ENCODE peak calls at places on chromosomes 3 and 15, in nine cellular contexts. Z is right cardiac atrium, I is GM23338, A is mesendoderm, K is ovary, P is H9, Q is stomach, Y is heart right ventricle, H is K562. X is an unnamed sample.
A peak's percentile ranks its signal among the peaks of the same experiment; 100 is the strongest.

GRCh38 chr3:147410518-147411234 is 1.5 kb downstream of the ZIC1 start:
- DNase-seq in Z (no peak), I (peak; percentile 61), A (peak; percentile 66), K (no peak), P (peak; percentile 64), Q (no peak), Y (no peak), H (no peak), X (no peak)

GRCh38 chr3:165983284-165983683 is 146.1 kb upstream of the BCHE start:
- DNase-seq in Z (no peak), I (peak; percentile 45), A (peak; percentile 46), K (no peak), P (no peak), Q (no peak), Y (no peak), H (no peak), X (no peak)

GRCh38 chr15:57662091-57662744 is 44.3 kb upstream of the POLR2M start:
- DNase-seq in Z (no peak), I (no peak), A (no peak), K (no peak), P (no peak), Q (peak; percentile 61), Y (no peak), H (no peak), X (no peak)

GRCh38 chr3:171379281-171379680 is 80.9 kb downstream of the TNIK start:
- DNase-seq in Z (no peak), I (no peak), A (peak; percentile 39), K (no peak), P (no peak), Q (no peak), Y (no peak), H (no peak), X (no peak)

GRCh38 chr15:70632981-70633380 is 130.4 kb downstream of the UACA start:
- DNase-seq in Z (no peak), I (peak; percentile 68), A (no peak), K (no peak), P (peak; percentile 51), Q (no peak), Y (no peak), H (no peak), X (no peak)

GRCh38 chr3:66075281-66075680 is 36.6 kb upstream of the MAGI1 start:
- DNase-seq in Z (no peak), I (no peak), A (no peak), K (no peak), P (no peak), Q (no peak), Y (no peak), H (no peak), X (no peak)

GRCh38 chr15:22831473-22831872 is 7.0 kb upstream of the NIPA2 start:
- DNase-seq in Z (peak; percentile 21), I (no peak), A (no peak), K (no peak), P (no peak), Q (no peak), Y (no peak), H (no peak), X (no peak)

GRCh38 chr15:70358871-70359647 is 261.3 kb upstream of the TLE3 start:
- DNase-seq in Z (no peak), I (no peak), A (no peak), K (no peak), P (no peak), Q (no peak), Y (no peak), H (no peak), X (no peak)

GRCh38 chr15:81157195-81157938 is 23.3 kb downstream of the CFAP161 start:
- DNase-seq in Z (no peak), I (no peak), A (no peak), K (no peak), P (no peak), Q (no peak), Y (no peak), H (no peak), X (no peak)

GRCh38 chr3:27910456-27910855 is 188.3 kb upstream of the EOMES start:
- DNase-seq in Z (peak; percentile 38), I (no peak), A (no peak), K (no peak), P (no peak), Q (no peak), Y (no peak), H (no peak), X (no peak)

GRCh38 chr3:27914199-27914598 is 192.1 kb upstream of the EOMES start:
- DNase-seq in Z (no peak), I (peak; percentile 71), A (peak; percentile 68), K (no peak), P (peak; percentile 52), Q (no peak), Y (no peak), H (no peak), X (no peak)
- H3K4me1 ChIP-seq in Z (no peaks in the 10 kb centered on the region), I (no peaks in the 10 kb centered on the region), A (no peaks in the 10 kb centered on the region), K (no peaks in the 10 kb centered on the region), P (no peaks in the 10 kb centered on the region), Q (no peaks in the 10 kb centered on the region), Y (no peaks in the 10 kb centered on the region), H (no peaks in the 10 kb centered on the region), X (no peaks in the 10 kb centered on the region)

GRCh38 chr3:110579841-110580550 is 491.6 kb upstream of the NECTIN3 start:
- DNase-seq in Z (no peak), I (no peak), A (no peak), K (no peak), P (no peak), Q (no peak), Y (no peak), H (no peak), X (no peak)
- H3K27ac ChIP-seq in Z (no peak overlapping the region), I (no peak overlapping the region), A (no peak overlapping the region), K (no peak overlapping the region), P (no peak overlapping the region), Q (no peak overlapping the region), Y (no peak overlapping the region), H (no peak overlapping the region), X (no peak overlapping the region)

DNA sequence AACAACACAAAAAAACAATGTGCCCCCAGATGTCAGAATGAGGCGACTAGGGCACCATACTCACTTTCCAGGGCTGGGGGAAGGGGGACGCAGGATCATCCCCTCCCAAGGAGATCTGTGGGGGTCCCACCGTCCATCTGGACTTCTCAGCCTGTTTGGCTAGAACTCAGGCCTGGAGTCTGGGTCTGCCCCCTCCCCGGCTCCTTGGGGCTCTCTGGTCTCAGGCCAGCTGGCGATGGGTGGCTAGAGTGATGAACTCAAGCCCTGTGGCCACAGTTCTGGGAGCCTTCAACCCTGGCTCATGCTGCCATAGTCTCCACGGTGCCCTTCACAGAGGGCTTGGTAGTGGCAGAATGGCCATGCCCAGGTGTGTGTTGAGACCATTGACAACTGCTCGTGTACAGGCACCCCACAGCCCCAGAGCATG is 13.6 kb downstream of the ZBTB47 start:
- DNase-seq in Z (peak; percentile 61), I (no peak), A (no peak), K (no peak), P (no peak), Q (no peak), Y (no peak), H (no peak), X (no peak)
- H3K4me1 ChIP-seq in Z (peaks cover 5% of the 10 kb centered on the region), I (no peaks in the 10 kb centered on the region), A (no peaks in the 10 kb centered on the region), K (peaks cover 11% of the 10 kb centered on the region), P (no peaks in the 10 kb centered on the region), Q (peaks cover 29% of the 10 kb centered on the region), Y (peaks cover 24% of the 10 kb centered on the region), H (peaks cover 4% of the 10 kb centered on the region), X (no peaks in the 10 kb centered on the region)

DNA sequence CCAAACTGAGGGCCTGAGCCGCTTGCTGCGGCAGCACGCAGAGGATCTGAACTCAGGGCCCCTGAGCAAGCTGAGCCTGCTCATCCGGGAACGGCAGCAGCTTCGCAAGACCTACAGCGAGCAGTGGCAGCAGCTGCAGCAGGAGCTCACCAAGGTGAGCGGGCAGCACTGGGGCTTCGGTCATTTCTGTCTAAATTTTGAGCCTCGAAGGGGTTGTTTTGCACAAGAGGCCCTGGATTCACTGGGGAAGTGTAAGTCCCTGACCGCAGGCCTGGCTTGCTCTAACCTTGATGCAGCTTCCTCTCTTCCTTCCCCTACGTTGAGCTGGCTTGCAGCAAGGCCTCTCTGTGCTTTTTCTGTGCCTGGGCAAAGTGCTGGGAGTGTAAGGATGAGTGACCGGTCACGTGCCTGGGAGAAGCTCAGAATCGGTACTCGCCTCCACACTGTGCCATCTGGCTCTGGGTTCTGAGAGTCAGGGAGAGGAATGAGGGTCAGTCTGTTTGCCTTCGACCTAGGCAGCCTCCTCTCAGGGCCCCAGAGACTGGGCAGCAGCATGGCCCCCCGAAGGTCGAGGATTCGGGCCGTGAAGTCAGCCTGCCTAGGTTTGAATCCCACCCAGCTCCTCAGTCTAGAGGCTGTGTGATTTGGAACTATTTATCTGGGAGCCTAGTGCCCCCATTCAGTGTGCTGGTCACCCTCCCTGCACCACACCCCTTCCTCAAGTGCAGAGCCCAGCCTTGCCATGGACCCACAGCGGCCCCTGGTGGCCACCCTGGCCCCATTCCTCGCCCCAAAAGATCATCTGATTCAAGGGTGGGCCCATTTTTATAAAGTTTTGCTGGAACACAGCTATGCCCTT is 1.4 kb downstream of the FES start:
- DNase-seq in Z (peak; percentile 93), I (peak; percentile 84), A (peak; percentile 69), K (peak; percentile 86), P (peak; percentile 79), Q (peak; percentile 77), Y (peak; percentile 88), H (peak; percentile 81), X (peak; percentile 52)
- H3K27ac ChIP-seq in Z (peak overlapping the region; percentile 92), I (no peak overlapping the region), A (no peak overlapping the region), K (peak overlapping the region; percentile 97), P (no peak overlapping the region), Q (peak overlapping the region; percentile 92), Y (peak overlapping the region; percentile 88), H (peak overlapping the region; percentile 42), X (no peak overlapping the region)

DNA sequence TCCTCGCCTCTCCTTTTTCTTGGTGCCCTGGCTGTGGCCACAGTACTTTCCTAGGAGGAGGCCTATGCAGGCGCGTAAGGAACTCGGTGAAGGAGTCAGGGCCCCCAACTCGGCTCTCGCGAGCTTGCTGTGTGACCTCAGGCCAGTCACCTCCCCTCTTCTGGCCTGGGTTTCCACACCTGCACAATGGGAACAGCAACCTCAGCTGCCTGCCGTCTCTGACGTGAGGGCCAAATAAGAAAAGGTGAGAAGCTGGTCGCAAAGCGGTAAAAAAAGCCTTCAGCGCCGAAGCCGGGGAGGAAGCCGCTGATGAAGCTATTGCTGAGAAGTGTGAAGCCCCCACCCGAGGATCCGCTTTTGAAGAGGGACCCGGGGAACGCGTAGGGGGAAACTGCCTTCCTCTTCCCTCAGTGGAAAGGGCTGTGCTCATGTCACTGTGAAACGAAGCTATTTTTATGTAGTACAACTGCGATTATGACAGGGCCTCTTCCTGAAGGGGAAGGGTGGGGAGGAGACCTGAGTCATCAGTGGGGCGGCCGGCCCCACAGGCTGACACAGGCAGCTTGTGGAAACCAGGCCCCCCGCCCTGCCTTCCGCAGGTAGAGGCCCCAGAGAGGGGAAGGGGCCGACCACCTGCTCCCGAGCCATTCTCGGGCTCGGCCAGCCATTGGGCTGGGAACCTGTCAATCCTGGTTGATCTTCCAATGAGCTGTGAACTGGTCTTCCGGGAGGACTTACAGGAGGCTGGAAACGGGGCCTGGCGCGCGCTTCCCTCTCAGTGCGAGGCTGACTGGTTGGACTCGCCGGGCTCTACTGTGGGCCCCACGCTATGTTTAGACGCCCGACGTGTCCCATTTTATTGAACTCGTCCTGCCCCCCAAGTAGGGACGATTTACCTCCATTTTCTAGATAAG is 18.0 kb upstream of the ANKDD1A start:
- DNase-seq in Z (peak; percentile 98), I (peak; percentile 99), A (peak; percentile 100), K (peak; percentile 91), P (peak; percentile 99), Q (peak; percentile 91), Y (peak; percentile 96), H (peak; percentile 92), X (peak; percentile 93)
- H3K4me1 ChIP-seq in Z (peaks cover 19% of the 10 kb centered on the region), I (peaks cover 23% of the 10 kb centered on the region), A (peaks cover 3% of the 10 kb centered on the region), K (peaks cover 20% of the 10 kb centered on the region), P (peaks cover 6% of the 10 kb centered on the region), Q (peaks cover 76% of the 10 kb centered on the region), Y (peaks cover 55% of the 10 kb centered on the region), H (peaks cover 29% of the 10 kb centered on the region), X (peaks cover 50% of the 10 kb centered on the region)

X was measured in effector memory CD4-positive, alpha-beta T cell.